ENCODE peak calls at places on chromosome 14, in five cellular contexts. One of them, this sample, is unnamed.

GRCh38 chr14:31418440-31418839 is 1.9 kb downstream of the HEATR5A start:
- DNase-seq in GM12878: no peak
- DNase-seq in gastrocnemius medialis: no peak
- DNase-seq in heart right ventricle: no peak
- DNase-seq in breast epithelium: no peak
- DNase-seq in this sample: no peak

GRCh38 chr14:70663707-70664179 is 22.0 kb downstream of the TTC9 start:
- DNase-seq in GM12878: peak; percentile 90
- DNase-seq in gastrocnemius medialis: no peak
- DNase-seq in heart right ventricle: no peak
- DNase-seq in breast epithelium: no peak
- DNase-seq in this sample: no peak

GRCh38 chr14:100654814-100655795 is 67.9 kb upstream of the BEGAIN start:
- DNase-seq in GM12878: no peak
- DNase-seq in gastrocnemius medialis: no peak
- DNase-seq in heart right ventricle: peak; percentile 40
- DNase-seq in breast epithelium: no peak
- DNase-seq in this sample: peak; percentile 63

GRCh38 chr14:32426596-32427408 is 97.7 kb downstream of the AKAP6 start:
- DNase-seq in GM12878: no peak
- DNase-seq in gastrocnemius medialis: no peak
- DNase-seq in heart right ventricle: no peak
- DNase-seq in breast epithelium: no peak
- DNase-seq in this sample: no peak

GRCh38 chr14:62064741-62065323 is 302.6 kb downstream of the SNAPC1 start:
- DNase-seq in GM12878: no peak
- DNase-seq in gastrocnemius medialis: no peak
- DNase-seq in heart right ventricle: no peak
- DNase-seq in breast epithelium: no peak
- DNase-seq in this sample: no peak

GRCh38 chr14:29085546-29085945 is 319.0 kb downstream of the FOXG1 start:
- DNase-seq in GM12878: no peak
- DNase-seq in gastrocnemius medialis: no peak
- DNase-seq in heart right ventricle: no peak
- DNase-seq in breast epithelium: no peak
- DNase-seq in this sample: no peak

GRCh38 chr14:20197459-20197858 is 6.8 kb downstream of the OR11G2 start:
- DNase-seq in GM12878: no peak
- DNase-seq in gastrocnemius medialis: no peak
- DNase-seq in heart right ventricle: no peak
- DNase-seq in breast epithelium: no peak
- DNase-seq in this sample: no peak

GRCh38 chr14:104871656-104872468 is 6.8 kb downstream of the CEP170B start:
- DNase-seq in GM12878: no peak
- DNase-seq in gastrocnemius medialis: no peak
- DNase-seq in heart right ventricle: peak; percentile 8
- DNase-seq in breast epithelium: no peak
- DNase-seq in this sample: no peak

GRCh38 chr14:24908592-24909236 is 141.2 kb downstream of the STXBP6 start:
- DNase-seq in GM12878: no peak
- DNase-seq in gastrocnemius medialis: no peak
- DNase-seq in heart right ventricle: no peak
- DNase-seq in breast epithelium: no peak
- DNase-seq in this sample: no peak

GRCh38 chr14:36275741-36276140 is 44.7 kb downstream of the MBIP start:
- DNase-seq in GM12878: no peak
- DNase-seq in gastrocnemius medialis: no peak
- DNase-seq in heart right ventricle: no peak
- DNase-seq in breast epithelium: no peak
- DNase-seq in this sample: no peak

GRCh38 chr14:92323916-92324818 is 1.2 kb downstream of the SLC24A4 start:
- DNase-seq in GM12878: no peak
- DNase-seq in gastrocnemius medialis: no peak
- DNase-seq in heart right ventricle: no peak
- DNase-seq in breast epithelium: no peak
- DNase-seq in this sample: no peak

GRCh38 chr14:33943081-33943480 is 7.8 kb downstream of the EGLN3 start:
- DNase-seq in GM12878: no peak
- DNase-seq in gastrocnemius medialis: no peak
- DNase-seq in heart right ventricle: no peak
- DNase-seq in breast epithelium: no peak
- DNase-seq in this sample: no peak

GRCh38 chr14:75280831-75281690 is 2.4 kb downstream of the FOS start:
- DNase-seq in GM12878: no peak
- DNase-seq in gastrocnemius medialis: no peak
- DNase-seq in heart right ventricle: no peak
- DNase-seq in breast epithelium: peak; percentile 17
- DNase-seq in this sample: no peak

GRCh38 chr14:66701813-66702212 is 193.9 kb downstream of the GPHN start:
- DNase-seq in GM12878: no peak
- DNase-seq in gastrocnemius medialis: no peak
- DNase-seq in heart right ventricle: no peak
- DNase-seq in breast epithelium: no peak
- DNase-seq in this sample: no peak

GRCh38 chr14:67359319-67359774 is 257 bp downstream of the ATP6V1D start:
- DNase-seq in GM12878: no peak
- DNase-seq in gastrocnemius medialis: no peak
- DNase-seq in heart right ventricle: peak; percentile 22
- DNase-seq in breast epithelium: no peak
- DNase-seq in this sample: no peak

DNA sequence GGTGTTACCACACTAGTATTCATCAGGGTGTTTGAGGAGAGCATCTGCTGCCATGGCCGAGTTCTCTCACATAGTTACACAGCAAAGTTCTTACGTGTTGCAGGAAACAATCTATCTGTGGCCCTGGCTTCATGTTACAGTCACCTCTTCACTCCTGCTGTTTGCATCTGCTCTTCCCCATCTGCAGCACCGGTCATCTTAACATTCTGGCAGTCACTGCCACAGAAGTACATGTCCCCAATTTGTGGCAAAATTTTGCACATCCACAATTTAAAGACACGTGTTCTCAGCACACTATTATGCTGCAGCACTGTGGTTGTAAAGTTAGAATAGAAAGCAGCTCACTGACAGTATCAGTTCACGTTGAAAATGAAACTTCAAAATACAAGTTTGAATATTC is 23.2 kb downstream of the MAPK1IP1L start:
- DNase-seq in GM12878: peak; percentile 81
- DNase-seq in gastrocnemius medialis: no peak
- DNase-seq in heart right ventricle: no peak
- DNase-seq in breast epithelium: peak; percentile 16
- DNase-seq in this sample: no peak
- H3K27ac ChIP-seq in GM12878: peak overlapping the region; percentile 83
- H3K27ac ChIP-seq in gastrocnemius medialis: no peak overlapping the region
- H3K27ac ChIP-seq in heart right ventricle: peak overlapping the region; percentile 5
- H3K27ac ChIP-seq in breast epithelium: peak overlapping the region; percentile 59
- H3K27ac ChIP-seq in this sample: no peak overlapping the region

GRCh38 chr14:79861111-79861510 is 350.2 kb downstream of the DIO2 start:
- DNase-seq in GM12878: no peak
- DNase-seq in gastrocnemius medialis: no peak
- DNase-seq in heart right ventricle: no peak
- DNase-seq in breast epithelium: no peak
- DNase-seq in this sample: no peak
- TF ChIP-seq CTCF in GM12878: no peak
- TF ChIP-seq CTCF in gastrocnemius medialis: no peak
- TF ChIP-seq CTCF in heart right ventricle: no peak
- TF ChIP-seq CTCF in breast epithelium: no peak
- TF ChIP-seq CTCF in this sample: no peak

DNA sequence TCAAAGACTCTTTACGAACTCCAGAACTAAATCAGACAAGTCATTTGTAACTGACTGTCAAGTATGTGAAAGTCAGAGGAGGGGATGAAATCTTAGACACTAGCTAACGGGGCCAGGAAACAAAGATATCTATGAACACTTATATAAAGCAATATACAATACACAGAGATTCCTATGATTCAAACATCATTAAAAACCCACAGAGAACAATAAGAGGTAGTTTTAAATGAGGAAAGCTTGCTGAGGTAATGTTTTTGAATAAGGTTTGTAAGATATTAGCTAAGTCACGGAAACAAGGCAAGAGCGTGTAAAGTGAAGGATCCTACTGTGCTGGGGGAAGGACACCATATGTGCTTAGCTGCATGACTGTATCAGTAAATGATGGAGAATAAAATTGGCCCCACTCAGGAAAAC is 36.7 kb downstream of the SAV1 start:
- DNase-seq in GM12878: no peak
- DNase-seq in gastrocnemius medialis: no peak
- DNase-seq in heart right ventricle: no peak
- DNase-seq in breast epithelium: no peak
- DNase-seq in this sample: no peak
- H3K9me3 ChIP-seq in GM12878: no peaks in the 10 kb centered on the region
- H3K9me3 ChIP-seq in gastrocnemius medialis: no peaks in the 10 kb centered on the region
- H3K9me3 ChIP-seq in heart right ventricle: no peaks in the 10 kb centered on the region
- H3K9me3 ChIP-seq in breast epithelium: no peaks in the 10 kb centered on the region
- H3K9me3 ChIP-seq in this sample: no peaks in the 10 kb centered on the region

DNA sequence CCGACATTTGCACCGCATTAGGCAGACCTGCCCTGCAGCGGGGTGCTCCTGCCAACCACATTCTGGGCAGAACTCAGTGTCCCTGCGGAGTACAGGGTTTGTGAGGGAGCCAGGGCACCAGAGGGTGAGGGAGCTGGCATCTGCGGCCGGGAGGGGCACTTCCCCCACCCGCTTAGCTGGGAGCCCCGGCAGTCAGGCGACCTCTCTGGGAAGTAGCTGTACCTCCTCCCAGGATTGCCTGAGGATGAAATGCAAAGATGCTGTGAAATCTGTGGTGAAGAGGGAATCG is 58.6 kb downstream of the ANKRD9 start:
- DNase-seq in GM12878: no peak
- DNase-seq in gastrocnemius medialis: peak; percentile 84
- DNase-seq in heart right ventricle: peak; percentile 54
- DNase-seq in breast epithelium: no peak
- DNase-seq in this sample: no peak
- H3K27ac ChIP-seq in GM12878: no peak overlapping the region
- H3K27ac ChIP-seq in gastrocnemius medialis: peak overlapping the region; percentile 92
- H3K27ac ChIP-seq in heart right ventricle: no peak overlapping the region
- H3K27ac ChIP-seq in breast epithelium: no peak overlapping the region
- H3K27ac ChIP-seq in this sample: no peak overlapping the region

GRCh38 chr14:76918751-76919421 is 92.7 kb downstream of the LRRC74A start:
- DNase-seq in GM12878: no peak
- DNase-seq in gastrocnemius medialis: peak; percentile 96
- DNase-seq in heart right ventricle: peak; percentile 94
- DNase-seq in breast epithelium: peak; percentile 94
- DNase-seq in this sample: peak; percentile 98
- TF ChIP-seq CTCF in GM12878: no peak
- TF ChIP-seq CTCF in gastrocnemius medialis: no peak
- TF ChIP-seq CTCF in heart right ventricle: no peak
- TF ChIP-seq CTCF in breast epithelium: no peak
- TF ChIP-seq CTCF in this sample: no peak